ENCODE peak calls at places on chromosomes 12 and 14, in ten cellular contexts. X, R, A, K, S, D, Z, N, J and F are unnamed samples.

GRCh38 chr12:118022728-118023109 is 6.2 kb downstream of the RFC5 start:
- DNase-seq in K (no peak), N (no peak), J (no peak), X (no peak), Z (no peak), R (no peak), S (no peak), A (no peak), D (no peak), F (no peak)

GRCh38 chr12:10170199-10170598 is 1.7 kb downstream of the OLR1 start:
- DNase-seq in R (no peak), Z (no peak), J (no peak), X (no peak), K (no peak), S (no peak), A (no peak), D (no peak), N (no peak), F (no peak)

GRCh38 chr14:29709490-29709889 is 218.2 kb downstream of the PRKD1 start:
- DNase-seq in N (no peak), J (peak; percentile 46), K (no peak), R (no peak), Z (no peak), D (no peak), S (no peak), A (no peak), X (no peak), F (no peak)

GRCh38 chr12:57370696-57371095 is 60.1 kb downstream of the R3HDM2 start:
- DNase-seq in J (peak; percentile 66), S (no peak), K (no peak), R (no peak), X (no peak), D (no peak), A (no peak), Z (no peak), N (no peak), F (no peak)

GRCh38 chr12:6896846-6897435 is 7.7 kb upstream of the LRRC23 start:
- DNase-seq in X (no peak), J (no peak), K (no peak), R (no peak), A (no peak), Z (no peak), S (no peak), D (no peak), N (no peak), F (no peak)

GRCh38 chr12:42325776-42326465 is at the start of the genes PPHLN1 and ZCRB1:
- DNase-seq in R (peak; percentile 79), K (peak; percentile 95), J (peak; percentile 71), Z (no peak), A (peak; percentile 91), D (peak; percentile 51), X (peak; percentile 82), S (peak; percentile 69), N (peak; percentile 29), F (peak; percentile 78)

GRCh38 chr12:19915392-19916192 is 452.7 kb upstream of the PDE3A start:
- DNase-seq in Z (no peak), R (no peak), D (peak; percentile 8), J (peak; percentile 44), K (no peak), N (no peak), S (no peak), X (no peak), A (no peak), F (no peak)

GRCh38 chr14:24258119-24258518 is 4.9 kb downstream of the TGM1 start:
- DNase-seq in J (no peak), S (no peak), D (no peak), A (no peak), K (no peak), N (no peak), R (no peak), X (no peak), Z (no peak), F (no peak)

GRCh38 chr12:31728289-31728916 is 418 bp downstream of the AMN1 start:
- DNase-seq in Z (no peak), R (peak; percentile 61), X (no peak), D (no peak), J (no peak), K (peak; percentile 79), S (peak; percentile 29), A (peak; percentile 70), N (no peak), F (no peak)

GRCh38 chr12:126358806-126359205 is 1293.6 kb downstream of the AACS start:
- DNase-seq in D (no peak), A (no peak), X (no peak), Z (no peak), K (no peak), N (no peak), S (no peak), J (no peak), R (no peak), F (no peak)

GRCh38 chr14:20454359-20454644 is 310 bp downstream of the OSGEP start:
- DNase-seq in S (no peak), R (no peak), K (no peak), A (no peak), N (no peak), J (peak; percentile 82), X (no peak), D (peak; percentile 89), Z (no peak), F (peak; percentile 73)

GRCh38 chr14:59754256-59754655 is 116.3 kb downstream of the RTN1 start:
- DNase-seq in R (no peak), D (no peak), K (no peak), J (peak; percentile 1), Z (no peak), X (no peak), N (no peak), A (no peak), S (no peak), F (no peak)

GRCh38 chr14:75437201-75438143 is 9.7 kb downstream of the JDP2 start:
- DNase-seq in R (no peak), N (no peak), K (no peak), S (no peak), A (no peak), J (no peak), X (no peak), D (no peak), Z (no peak), F (no peak)

GRCh38 chr12:123097521-123098084 is 53.3 kb downstream of the PITPNM2 start:
- DNase-seq in D (no peak), A (peak; percentile 81), N (no peak), X (no peak), R (no peak), S (no peak), K (no peak), J (no peak), Z (no peak), F (no peak)
- H3K27ac ChIP-seq in D (no peak overlapping the region), A (peak overlapping the region; percentile 60), N (no peak overlapping the region), X (no peak overlapping the region), R (no peak overlapping the region), S (no peak overlapping the region), K (no peak overlapping the region), J (no peak overlapping the region), Z (no peak overlapping the region), F (no peak overlapping the region)

DNA sequence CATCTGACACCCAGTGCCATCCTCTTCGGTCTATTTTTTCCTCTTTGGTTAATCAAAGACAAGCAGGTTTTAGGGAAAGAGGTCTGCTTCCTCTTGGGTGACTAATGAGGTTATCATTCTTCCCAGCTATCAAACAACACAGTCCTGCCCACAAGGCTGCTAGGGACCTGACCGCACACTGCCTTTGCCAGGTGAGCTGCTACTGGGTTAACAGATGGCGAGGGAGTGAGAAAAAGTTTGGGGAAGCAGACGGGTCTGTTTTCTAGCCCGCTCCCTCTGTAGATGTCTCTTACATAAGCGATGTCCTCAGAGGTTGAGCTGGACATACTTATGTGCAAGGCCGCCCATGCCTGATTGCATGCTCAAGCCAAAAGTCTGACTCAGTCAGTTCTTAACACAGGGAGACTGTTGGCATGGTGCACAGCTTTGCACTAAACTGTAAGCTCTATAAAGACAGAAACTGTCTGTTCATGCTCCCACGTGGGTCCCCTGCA is 94.1 kb downstream of the SLC15A4 start:
- DNase-seq in S (no peak), A (no peak), K (no peak), N (no peak), Z (no peak), R (no peak), D (no peak), X (no peak), J (no peak), F (no peak)
- H3K27me3 ChIP-seq in S (no peaks in the 10 kb centered on the region), A (no peaks in the 10 kb centered on the region), K (peaks cover 5% of the 10 kb centered on the region), N (no peaks in the 10 kb centered on the region), Z (no peaks in the 10 kb centered on the region), R (no peaks in the 10 kb centered on the region), D (no peaks in the 10 kb centered on the region), X (no peaks in the 10 kb centered on the region), J (no peaks in the 10 kb centered on the region), F (no peaks in the 10 kb centered on the region)

DNA sequence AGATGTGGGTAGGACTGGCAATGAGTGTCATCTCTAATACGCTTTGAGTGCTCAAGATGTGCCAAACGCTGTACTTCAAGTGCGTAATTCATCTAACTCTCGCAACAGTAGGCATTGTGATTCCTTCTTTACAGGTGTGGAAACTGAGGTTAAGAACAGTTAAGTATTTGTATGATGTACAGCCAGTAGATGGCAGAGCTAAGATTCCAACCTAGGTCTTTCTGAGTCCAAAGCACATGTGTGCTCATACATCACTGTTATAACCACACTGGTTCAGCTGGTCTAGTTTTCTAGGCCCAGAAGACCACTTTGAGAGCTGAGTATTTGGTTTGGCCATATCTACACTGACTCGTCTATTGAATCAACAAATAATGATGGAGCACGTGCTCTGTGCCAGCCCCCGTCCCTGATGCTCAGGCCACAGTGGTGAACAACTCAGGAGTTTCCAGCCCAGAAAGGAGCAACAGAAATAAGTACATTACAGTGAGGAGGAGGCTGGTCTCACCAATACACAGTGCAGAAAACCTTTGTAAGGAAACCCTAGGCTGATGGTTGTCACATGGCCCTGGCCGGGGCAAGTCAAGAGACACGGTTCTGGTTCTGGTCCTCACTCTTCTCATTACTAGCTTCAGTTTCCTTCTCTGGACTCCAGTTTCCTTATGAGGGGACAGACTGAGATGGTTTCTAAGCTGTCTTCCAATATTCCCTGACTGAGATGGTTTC is 69.3 kb upstream of the SCN8A start:
- DNase-seq in R (no peak), D (no peak), X (no peak), J (peak; percentile 29), S (no peak), N (no peak), A (no peak), K (no peak), Z (no peak), F (no peak)
- TF ChIP-seq CTCF in R (no peak), D (peak; percentile 25), X (peak; percentile 31), J (peak; percentile 30), S (no peak), N (peak; percentile 16), A (no peak), K (no peak), Z (peak; percentile 10), F (no peak)

DNA sequence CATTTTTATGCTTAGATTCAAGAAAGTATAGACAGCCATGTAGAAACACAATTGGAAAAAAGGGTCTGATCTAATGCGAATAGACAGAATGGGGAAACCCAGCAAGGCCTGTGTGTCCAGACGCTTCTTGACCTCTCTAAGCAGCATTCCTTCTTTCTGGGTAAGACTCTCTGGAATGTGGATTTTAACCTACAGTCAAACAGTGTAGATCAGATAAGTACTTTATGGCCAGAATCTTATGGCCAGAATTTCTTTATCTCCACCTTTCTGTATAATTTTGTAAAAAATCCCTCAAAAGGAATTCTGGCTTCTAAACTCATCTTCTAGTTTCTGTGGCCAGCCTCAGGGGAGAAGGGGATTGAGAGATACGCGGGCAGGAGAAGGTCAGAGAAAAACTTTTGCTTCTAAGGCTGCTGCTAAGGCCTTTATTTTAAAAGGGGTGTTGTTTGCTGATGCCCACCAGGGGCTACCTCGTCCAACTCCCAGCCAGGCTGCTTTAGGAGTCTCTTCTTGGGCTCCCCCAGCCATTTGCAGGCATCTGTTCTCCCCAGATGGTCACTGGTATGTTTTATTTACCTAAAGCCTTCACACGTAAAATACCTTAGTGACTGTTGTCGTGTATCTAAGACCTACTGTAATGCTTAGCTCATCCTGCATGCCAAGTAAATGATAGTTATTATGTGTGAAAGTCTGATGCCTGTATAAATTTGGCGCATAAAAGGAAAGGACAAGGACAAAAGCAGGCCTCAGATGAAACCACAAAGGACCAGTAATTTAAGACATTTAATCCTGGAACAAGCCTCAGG is 68.4 kb downstream of the ANO6 start:
- DNase-seq in S (no peak), J (peak; percentile 87), Z (no peak), D (no peak), R (no peak), N (peak; percentile 61), X (no peak), K (no peak), A (no peak), F (no peak)
- H3K27ac ChIP-seq in S (no peak overlapping the region), J (peak overlapping the region; percentile 66), Z (no peak overlapping the region), D (no peak overlapping the region), R (no peak overlapping the region), N (peak overlapping the region; percentile 94), X (no peak overlapping the region), K (peak overlapping the region; percentile 44), A (peak overlapping the region; percentile 73), F (no peak overlapping the region)